ENCODE peak calls at places on chromosomes 3 and 15, in nine cellular contexts. G, H, O, T, L, P, Y, I and W are unnamed samples.

GRCh38 chr3:192515661-192516040 is 211.7 kb downstream of the FGF12 start:
- DNase-seq in G (no peak), H (no peak), O (no peak), T (no peak), L (no peak), P (no peak), Y (peak; percentile 6), I (no peak), W (no peak)

GRCh38 chr3:81425198-81425868 is 336.1 kb downstream of the GBE1 start:
- DNase-seq in G (no peak), H (no peak), O (no peak), T (no peak), L (no peak), P (peak; percentile 45), Y (peak; percentile 11), I (no peak), W (no peak)

GRCh38 chr3:98291332-98291957 is 9.1 kb downstream of the OR5H2 start:
- DNase-seq in G (no peak), H (no peak), O (no peak), T (no peak), L (no peak), P (no peak), Y (no peak), I (no peak), W (no peak)

GRCh38 chr15:90808517-90808939 is 59.9 kb upstream of the FURIN start:
- DNase-seq in G (no peak), H (peak; percentile 40), O (no peak), T (no peak), L (no peak), P (no peak), Y (no peak), I (no peak), W (no peak)

GRCh38 chr15:57112178-57112577 is 193.7 kb downstream of the TCF12 start:
- DNase-seq in G (no peak), H (no peak), O (no peak), T (no peak), L (no peak), P (peak; percentile 7), Y (no peak), I (no peak), W (no peak)

GRCh38 chr3:50559702-50560101 is 7.8 kb downstream of the C3orf18 start:
- DNase-seq in G (no peak), H (no peak), O (no peak), T (no peak), L (no peak), P (peak; percentile 45), Y (no peak), I (no peak), W (no peak)

GRCh38 chr3:127263037-127263436 is 24.8 kb downstream of the PRR20G start:
- DNase-seq in G (no peak), H (no peak), O (no peak), T (no peak), L (no peak), P (no peak), Y (no peak), I (no peak), W (no peak)

GRCh38 chr15:90203473-90203872 is 2.3 kb downstream of the SEMA4B start:
- DNase-seq in G (no peak), H (no peak), O (no peak), T (no peak), L (no peak), P (no peak), Y (no peak), I (no peak), W (no peak)

GRCh38 chr3:123769360-123769743 is 114.8 kb downstream of the MYLK start:
- DNase-seq in G (no peak), H (no peak), O (no peak), T (no peak), L (no peak), P (no peak), Y (no peak), I (no peak), W (no peak)

GRCh38 chr3:131091768-131092167 is 65.1 kb downstream of the NEK11 start:
- DNase-seq in G (no peak), H (no peak), O (no peak), T (no peak), L (no peak), P (peak; percentile 25), Y (peak; percentile 24), I (no peak), W (peak; percentile 13)

GRCh38 chr3:193895409-193895808 is 240.5 kb upstream of the HES1 start:
- DNase-seq in G (no peak), H (no peak), O (no peak), T (no peak), L (no peak), P (no peak), Y (no peak), I (no peak), W (no peak)

GRCh38 chr3:127373701-127374625 is 86.1 kb upstream of the PRR20G start:
- DNase-seq in G (no peak), H (no peak), O (no peak), T (no peak), L (no peak), P (peak; percentile 15), Y (peak; percentile 65), I (no peak), W (peak; percentile 83)

GRCh38 chr3:154559623-154560022 is 129.6 kb upstream of the GPR149 start:
- DNase-seq in G (no peak), H (no peak), O (no peak), T (no peak), L (no peak), P (no peak), Y (no peak), I (no peak), W (peak; percentile 21)

GRCh38 chr3:41660510-41660909 is 301.4 kb downstream of the ULK4 start:
- DNase-seq in G (no peak), H (no peak), O (no peak), T (no peak), L (no peak), P (no peak), Y (no peak), I (no peak), W (no peak)

GRCh38 chr3:119558528-119559339 is 680 bp downstream of the CD80 start:
- DNase-seq in G (no peak), H (no peak), O (no peak), T (no peak), L (no peak), P (no peak), Y (no peak), I (no peak), W (no peak)

GRCh38 chr3:195896361-195897080 is 11.8 kb downstream of the TNK2 start:
- DNase-seq in G (peak; percentile 38), H (no peak), O (peak; percentile 74), T (no peak), L (peak; percentile 60), P (peak; percentile 83), Y (no peak), I (no peak), W (peak; percentile 93)

GRCh38 chr3:127288921-127289645 is 1.2 kb upstream of the PRR20G start:
- DNase-seq in G (no peak), H (no peak), O (no peak), T (no peak), L (no peak), P (no peak), Y (no peak), I (no peak), W (peak; percentile 48)

GRCh38 chr3:72571638-72572114 is 276.6 kb downstream of the SHQ1 start:
- DNase-seq in G (no peak), H (no peak), O (no peak), T (no peak), L (no peak), P (peak; percentile 24), Y (no peak), I (no peak), W (no peak)

GRCh38 chr15:59379524-59379923 is 6.9 kb upstream of the MYO1E start:
- DNase-seq in G (no peak), H (no peak), O (no peak), T (no peak), L (no peak), P (no peak), Y (no peak), I (no peak), W (no peak)

GRCh38 chr3:104947946-104948345 is 418.8 kb upstream of the ALCAM start:
- DNase-seq in G (no peak), H (no peak), O (no peak), T (no peak), L (no peak), P (peak; percentile 30), Y (no peak), I (no peak), W (no peak)

GRCh38 chr15:50262533-50262932 is 3.0 kb downstream of the HDC start:
- DNase-seq in G (no peak), H (no peak), O (no peak), T (peak; percentile 19), L (no peak), P (no peak), Y (no peak), I (peak; percentile 36), W (no peak)